ENCODE peak calls at places on chromosomes 11 and 22, in nine cellular contexts. R is neural crest cell, C is amygdala, Y is heart right ventricle, U is NCI-H146, T is GM12892, H is DMS153, L is ACHN, B is AG08396. W is an unnamed sample.

GRCh38 chr11:73389902-73390301 is 13.7 kb downstream of the RELT start:
- DNase-seq in R (no peak), Y (no peak), U (no peak), B (no peak), C (no peak), H (no peak), L (no peak), T (no peak), W (no peak)

GRCh38 chr11:76698321-76699043 is 27.9 kb upstream of the LRRC32 start:
- DNase-seq in Y (no peak), R (no peak), T (no peak), H (no peak), L (peak; percentile 19), U (no peak), B (no peak), C (no peak), W (peak; percentile 75)

GRCh38 chr11:79546366-79546765 is 105.5 kb upstream of the TENM4 start:
- DNase-seq in R (no peak), U (no peak), Y (no peak), H (peak; percentile 8), L (no peak), C (no peak), B (no peak), T (no peak), W (no peak)

GRCh38 chr11:116330439-116331185 is 442.2 kb downstream of the BUD13 start:
- DNase-seq in T (no peak), C (no peak), L (no peak), Y (peak; percentile 48), U (no peak), H (no peak), B (no peak), R (no peak), W (no peak)

GRCh38 chr11:114595571-114595970 is at the start of gene NXPE4:
- DNase-seq in L (no peak), T (no peak), Y (no peak), H (no peak), C (no peak), R (no peak), B (no peak), U (no peak), W (no peak)

GRCh38 chr22:49015459-49015858 is 812.2 kb downstream of the BRD1 start:
- DNase-seq in Y (no peak), U (peak; percentile 58), B (no peak), T (no peak), L (no peak), C (no peak), H (no peak), R (no peak), W (no peak)

GRCh38 chr11:124865181-124865901 is at the start of gene ROBO3:
- DNase-seq in T (no peak), H (no peak), Y (no peak), U (peak; percentile 51), R (no peak), C (no peak), B (no peak), L (no peak), W (no peak)

GRCh38 chr11:122983438-122984185 is 2.0 kb upstream of the BSX start:
- DNase-seq in U (no peak), C (no peak), T (no peak), H (peak; percentile 48), B (no peak), R (no peak), Y (no peak), L (no peak), W (no peak)

GRCh38 chr11:116731097-116731761 is 41.6 kb downstream of the BUD13 start:
- DNase-seq in U (peak; percentile 72), L (no peak), T (no peak), H (peak; percentile 27), C (peak; percentile 33), B (no peak), R (peak; percentile 48), Y (no peak), W (peak; percentile 82)

GRCh38 chr11:22920939-22921565 is 60.8 kb upstream of the CCDC179 start:
- DNase-seq in U (peak; percentile 16), L (peak; percentile 42), B (peak; percentile 57), C (no peak), H (peak; percentile 3), Y (no peak), R (peak; percentile 6), T (no peak), W (peak; percentile 41)

GRCh38 chr22:19396561-19396933 is 35.0 kb downstream of the HIRA start:
- DNase-seq in L (no peak), R (no peak), Y (no peak), T (no peak), C (no peak), H (no peak), U (no peak), B (no peak), W (no peak)

GRCh38 chr11:68369161-68369560 is 56.8 kb downstream of the LRP5 start:
- DNase-seq in R (no peak), C (no peak), T (no peak), U (no peak), H (no peak), L (no peak), B (no peak), Y (no peak), W (no peak)

GRCh38 chr11:9384535-9385287 is at the start of gene IPO7:
- DNase-seq in B (peak; percentile 93), T (peak; percentile 86), Y (peak; percentile 89), U (peak; percentile 93), C (peak; percentile 75), R (peak; percentile 84), L (peak; percentile 89), H (peak; percentile 79), W (peak; percentile 94)

W was measured in iPS-NIHi11.